ENCODE peak calls at places on chromosomes 3 and 15, in four cellular contexts. S, D, O and C are unnamed samples.
A peak's percentile ranks its signal among the peaks of the same experiment; 100 is the strongest.

GRCh38 chr15:77822631-77823230 is 190.0 kb upstream of the LINGO1 start:
- DNase-seq in S (no peak), D (no peak), O (no peak), C (no peak)

GRCh38 chr15:52255935-52256334 is 39.7 kb downstream of the MYO5C start:
- DNase-seq in S (no peak), D (no peak), O (no peak), C (no peak)

GRCh38 chr3:64495413-64495812 is 192.4 kb downstream of the ADAMTS9 start:
- DNase-seq in S (no peak), D (no peak), O (no peak), C (no peak)

GRCh38 chr15:69600556-69601085 is 148.0 kb downstream of the RPLP1 start:
- DNase-seq in S (no peak), D (no peak), O (no peak), C (no peak)

GRCh38 chr15:57146394-57147140 is 228.1 kb downstream of the TCF12 start:
- DNase-seq in S (no peak), D (peak; percentile 20), O (no peak), C (peak; percentile 41)

GRCh38 chr3:46098319-46098761 is 71.1 kb upstream of the XCR1 start:
- DNase-seq in S (no peak), D (no peak), O (no peak), C (peak; percentile 68)

GRCh38 chr3:150147776-150148175 is 177.1 kb upstream of the PFN2 start:
- DNase-seq in S (no peak), D (no peak), O (no peak), C (no peak)

GRCh38 chr3:112786002-112786590 is 60.6 kb downstream of the CD200R1L start:
- DNase-seq in S (no peak), D (no peak), O (no peak), C (no peak)

GRCh38 chr3:59540241-59540640 is 490.4 kb upstream of the CFAP20DC start:
- DNase-seq in S (no peak), D (no peak), O (no peak), C (no peak)

GRCh38 chr15:40087991-40088928 is 20.4 kb downstream of the BMF start:
- DNase-seq in S (no peak), D (no peak), O (no peak), C (no peak)

GRCh38 chr3:159486580-159486979 is 502.1 kb upstream of the IL12A start:
- DNase-seq in S (no peak), D (no peak), O (peak; percentile 12), C (no peak)

GRCh38 chr15:55775316-55775715 is 32.4 kb upstream of the PRTG start:
- DNase-seq in S (no peak), D (no peak), O (no peak), C (no peak)

GRCh38 chr3:105334138-105334882 is 32.4 kb upstream of the ALCAM start:
- DNase-seq in S (no peak), D (no peak), O (no peak), C (no peak)

GRCh38 chr15:62391565-62392262 is 226.6 kb upstream of the C2CD4B start:
- DNase-seq in S (peak; percentile 8), D (no peak), O (peak; percentile 43), C (no peak)